ENCODE peak calls at places on chromosomes 4 and X, in nine cellular contexts. W is A673, F is left ventricle myocardium inferior, M is GM12878, J is stomach, S is fibroblast of lung, Y is kidney, P is bronchial epithelial cell, G is SK-N-SH. C is an unnamed sample. For H3K36me3, the result is how much of the 10 kb centered on the place peaks cover.

GRCh38 chrX:78555401-78555980 is 103.6 kb downstream of the RTL3 start:
- DNase-seq in G (no peak), M (no peak), F (no peak), S (no peak), Y (no peak), W (peak), P (no peak), J (no peak), C (peak)

GRCh38 chrX:154603438-154604430 is 15.3 kb downstream of the CTAG1B start:
- DNase-seq in G (no peak), F (no peak), W (peak), J (no peak), M (no peak), S (peak), P (peak), Y (no peak), C (no peak)

GRCh38 chr4:57355066-57355465 is 244.9 kb upstream of the IGFBP7 start:
- DNase-seq in Y (no peak), M (no peak), G (no peak), J (no peak), P (no peak), W (no peak), F (no peak), S (peak), C (no peak)

GRCh38 chr4:47531241-47531953 is 46.3 kb downstream of the ATP10D start:
- DNase-seq in M (peak), J (peak), G (no peak), F (no peak), S (peak), Y (no peak), W (no peak), P (peak), C (no peak)

GRCh38 chr4:140609548-140610425 is 41.0 kb upstream of the UCP1 start:
- DNase-seq in Y (no peak), M (peak), F (no peak), P (peak), W (peak), J (no peak), S (peak), G (peak), C (peak)

GRCh38 chr4:159268607-159269006 is 165.7 kb downstream of the RAPGEF2 start:
- DNase-seq in Y (no peak), G (no peak), P (no peak), W (no peak), F (no peak), J (no peak), S (peak), M (no peak), C (no peak)

GRCh38 chr4:149914521-149915115 is 99.0 kb upstream of the IQCM start:
- DNase-seq in M (no peak), J (no peak), G (peak), Y (no peak), P (peak), F (no peak), W (peak), S (peak), C (peak)

GRCh38 chrX:41381685-41382084 is 47.7 kb downstream of the DDX3X start:
- DNase-seq in F (peak), S (peak), G (no peak), W (no peak), P (peak), M (no peak), Y (peak), J (peak), C (no peak)

GRCh38 chr4:154329268-154329858 is 162.2 kb downstream of the DCHS2 start:
- DNase-seq in M (no peak), Y (no peak), F (no peak), P (peak), J (no peak), W (peak), G (no peak), S (peak), C (peak)

GRCh38 chr4:178306565-178306964 is 864.3 kb upstream of the AGA start:
- DNase-seq in W (peak), G (no peak), J (no peak), P (no peak), S (peak), M (no peak), Y (no peak), F (no peak), C (no peak)

GRCh38 chr4:162952232-162952631 is 214.5 kb downstream of the NAF1 start:
- DNase-seq in W (no peak), Y (no peak), G (no peak), P (peak), S (peak), F (no peak), J (no peak), M (no peak), C (no peak)

GRCh38 chr4:57044279-57044678 is 65.6 kb downstream of the POLR2B start:
- DNase-seq in M (no peak), P (no peak), F (no peak), G (no peak), Y (no peak), W (no peak), S (no peak), J (no peak), C (no peak)

GRCh38 chr4:158722917-158723793 is at the start of gene PPID:
- DNase-seq in S (peak), Y (peak), G (peak), W (peak), P (peak), M (peak), J (peak), F (peak), C (peak)

GRCh38 chr4:10163296-10163695 is 46.7 kb upstream of the WDR1 start:
- DNase-seq in W (no peak), P (no peak), J (no peak), F (peak), S (no peak), Y (no peak), M (no peak), G (no peak), C (no peak)

GRCh38 chrX:70476934-70477733 is 32.5 kb downstream of the DLG3 start:
- DNase-seq in Y (peak), M (no peak), F (no peak), S (peak), P (peak), G (no peak), W (peak), J (peak), C (no peak)

GRCh38 chr4:117466388-117466787 is 381.0 kb upstream of the TRAM1L1 start:
- DNase-seq in S (no peak), P (peak), Y (no peak), M (no peak), F (no peak), G (no peak), J (no peak), W (no peak), C (no peak)

GRCh38 chrX:13101439-13102139 is 57.2 kb upstream of the FAM9C start:
- DNase-seq in J (peak), S (peak), P (peak), Y (peak), F (peak), G (no peak), W (peak), M (no peak), C (no peak)

GRCh38 chr4:123104275-123104674 is 181.9 kb upstream of the NUDT6 start:
- DNase-seq in Y (no peak), M (no peak), P (no peak), G (no peak), S (peak), W (peak), F (no peak), J (no peak), C (no peak)

GRCh38 chrX:40171513-40172168 is 73.9 kb upstream of the BCOR start:
- DNase-seq in W (peak), M (no peak), Y (peak), G (no peak), P (no peak), S (peak), F (no peak), J (no peak), C (peak)

GRCh38 chr4:151099976-151100417 is 569 bp downstream of the RPS3A start:
- DNase-seq in P (peak), J (no peak), M (no peak), F (no peak), Y (no peak), G (peak), S (peak), W (no peak), C (no peak)

GRCh38 chrX:133305348-133305747 is 87.2 kb upstream of the TFDP3 start:
- DNase-seq in W (no peak), G (no peak), Y (no peak), F (no peak), S (no peak), M (no peak), J (no peak), P (no peak), C (no peak)

GRCh38 chrX:33273521-33273920 is 62.2 kb upstream of the DMD start:
- DNase-seq in F (no peak), G (no peak), P (peak), J (no peak), M (no peak), Y (no peak), W (no peak), S (no peak), C (no peak)

GRCh38 chr4:112847045-112847444 is 202.4 kb upstream of the ANK2 start:
- DNase-seq in F (no peak), P (no peak), Y (no peak), W (no peak), S (no peak), J (no peak), G (no peak), M (no peak), C (no peak)

GRCh38 chrX:8042304-8042703 is 115.1 kb upstream of the PNPLA4 start:
- DNase-seq in P (peak), G (peak), W (no peak), S (no peak), J (no peak), M (no peak), F (no peak), Y (no peak), C (no peak)
- TF ChIP-seq CTCF in P (peak), G (no peak), W (no peak), S (no peak), J (no peak), M (peak), F (no peak), Y (peak), C (peak)

DNA sequence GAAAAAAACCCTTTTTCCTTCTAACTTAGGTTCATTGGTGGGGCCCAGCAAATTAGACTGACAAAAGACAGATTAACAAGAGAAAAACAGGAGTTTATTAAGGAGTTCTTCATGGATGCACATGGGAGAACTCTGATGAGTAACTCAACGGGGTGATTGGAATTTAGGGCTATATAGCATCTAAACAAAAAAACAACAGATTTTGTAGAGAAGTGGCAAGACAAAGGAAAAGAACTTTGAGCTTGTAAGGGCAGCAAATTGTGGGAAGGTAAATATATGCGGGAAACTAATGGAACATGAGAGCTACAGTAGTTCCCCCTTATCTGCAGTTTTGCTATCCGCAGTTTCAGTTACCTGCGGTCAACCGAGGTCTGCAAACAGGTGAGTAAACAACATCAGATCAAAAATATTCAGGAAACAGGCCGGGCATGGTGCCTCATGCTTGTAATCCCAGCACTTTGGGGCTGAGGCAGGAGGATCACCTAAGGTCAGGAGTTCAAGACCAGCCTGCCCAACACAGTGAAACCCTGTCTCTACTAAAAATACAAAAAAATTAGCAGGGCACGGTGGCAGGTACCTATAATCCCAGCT is 573.6 kb downstream of the ADGRL3 start:
- DNase-seq in P (no peak), F (no peak), M (no peak), G (no peak), J (no peak), Y (no peak), S (no peak), W (no peak), C (no peak)
- H3K4me3 ChIP-seq in P (no peak), F (no peak), M (no peak), G (no peak), J (no peak), Y (no peak), S (no peak), W (no peak), C (no peak)

DNA sequence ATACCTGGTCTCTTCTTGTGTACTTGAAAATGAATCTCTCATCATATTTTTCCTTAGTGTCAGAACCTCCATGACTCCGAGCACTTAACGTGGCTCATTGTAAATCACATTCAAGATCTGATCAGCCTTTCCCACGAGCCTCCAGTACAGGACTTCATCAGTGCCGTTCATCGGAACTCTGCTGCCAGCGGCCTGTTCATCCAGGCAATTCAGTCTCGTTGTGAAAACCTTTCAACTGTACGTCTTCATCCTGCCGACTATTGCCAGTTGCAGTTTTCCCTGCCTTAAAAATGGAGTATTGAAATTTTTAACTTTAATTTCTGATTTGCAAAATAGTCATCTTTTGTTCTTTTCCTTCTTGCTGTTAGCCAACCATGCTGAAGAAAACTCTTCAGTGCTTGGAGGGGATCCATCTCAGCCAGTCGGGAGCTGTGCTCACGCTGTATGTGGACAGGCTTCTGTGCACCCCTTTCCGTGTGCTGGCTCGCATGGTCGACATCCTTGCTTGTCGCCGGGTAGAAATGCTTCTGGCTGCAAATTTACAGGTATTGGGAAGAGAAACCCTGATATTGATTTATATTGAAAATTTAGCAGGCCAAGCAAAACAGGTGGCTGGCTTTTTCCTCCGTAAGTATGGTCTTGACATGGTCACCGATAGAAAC is 42.4 kb upstream of the MSANTD1 start:
- DNase-seq in S (no peak), G (no peak), P (no peak), Y (no peak), J (no peak), M (no peak), F (no peak), W (no peak), C (no peak)
- H3K36me3 ChIP-seq in S (under half), G (under half), P (under half), Y (under half), J (half or more), M (under half), F (under half), W (under half), C (half or more)

DNA sequence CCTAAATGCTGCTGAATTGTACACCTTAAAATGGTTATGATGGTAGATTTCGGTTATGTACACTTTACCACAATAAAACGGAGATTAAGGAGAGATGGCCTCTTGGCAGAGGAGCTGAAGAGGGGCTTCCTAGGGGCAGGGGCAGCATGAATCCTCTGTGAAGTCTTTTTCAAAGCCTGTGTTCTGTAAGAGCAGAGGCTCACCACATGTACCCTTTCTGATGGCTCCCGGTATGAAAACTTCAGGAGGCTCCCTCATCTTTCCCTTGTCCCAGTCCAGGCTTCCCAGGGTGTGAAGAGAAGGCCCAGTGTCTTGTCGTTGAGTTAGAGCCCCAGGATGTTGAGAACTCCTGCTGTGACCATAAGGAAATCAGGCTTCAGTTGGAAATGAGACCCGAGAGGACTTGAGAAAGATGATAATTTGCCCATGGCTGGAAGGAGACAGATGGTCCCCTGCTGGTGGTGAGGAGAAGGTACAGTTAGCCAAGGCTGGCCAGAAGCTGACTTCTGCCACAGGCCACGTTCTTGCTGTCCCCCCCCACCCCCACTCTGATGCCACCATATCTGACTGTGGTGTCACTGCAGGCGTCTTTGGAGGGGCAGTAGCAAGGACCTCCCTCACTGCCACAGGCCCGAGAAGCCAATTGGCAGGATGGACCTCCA is 31.8 kb upstream of the MTM1 start:
- DNase-seq in S (no peak), F (no peak), W (peak), M (no peak), G (no peak), Y (no peak), P (no peak), J (no peak), C (no peak)
- TF ChIP-seq CTCF in S (no peak), F (no peak), W (peak), M (no peak), G (peak), Y (no peak), P (no peak), J (peak), C (no peak)

GRCh38 chr4:1572964-1573720 is 111.0 kb downstream of the FAM53A start:
- DNase-seq in P (no peak), Y (no peak), S (no peak), J (no peak), W (no peak), F (no peak), M (no peak), G (no peak), C (no peak)

GRCh38 chr4:1570291-1571164 is 113.6 kb downstream of the FAM53A start:
- DNase-seq in M (no peak), W (no peak), F (no peak), J (no peak), Y (peak), S (no peak), P (no peak), G (no peak), C (no peak)

GRCh38 chr4:1571165-1571908 is 112.8 kb downstream of the FAM53A start:
- DNase-seq in G (no peak), P (no peak), J (no peak), S (no peak), F (no peak), W (no peak), Y (peak), M (no peak), C (no peak)

GRCh38 chr4:1572521-1572920 is 111.6 kb downstream of the FAM53A start:
- DNase-seq in W (no peak), J (no peak), M (no peak), F (no peak), S (no peak), P (no peak), G (no peak), Y (peak), C (no peak)

GRCh38 chr4:1571986-1572385 is 112.1 kb downstream of the FAM53A start:
- DNase-seq in W (no peak), G (no peak), Y (peak), F (no peak), J (no peak), S (no peak), P (no peak), M (no peak), C (no peak)
- H3K4me3 ChIP-seq in W (no peak), G (no peak), Y (no peak), F (no peak), J (no peak), S (no peak), P (no peak), M (no peak), C (no peak)

GRCh38 chr4:39365931-39366771 is at the start of gene RFC1:
- DNase-seq in S (peak), J (peak), G (peak), P (peak), F (peak), M (peak), Y (peak), W (peak), C (peak)
- H3K36me3 ChIP-seq in S (under half), J (under half), G (under half), P (under half), F (under half), M (under half), Y (under half), W (under half), C (under half)

GRCh38 chrX:30343206-30343605 is 34.0 kb upstream of the NR0B1 start:
- DNase-seq in S (no peak), W (no peak), P (no peak), M (no peak), J (no peak), G (no peak), F (no peak), Y (no peak), C (no peak)
- TF ChIP-seq CTCF in S (no peak), W (no peak), P (no peak), M (no peak), J (no peak), G (no peak), F (no peak), Y (no peak), C (peak)

GRCh38 chr4:73836373-73837269 is at the start of gene CXCL6:
- DNase-seq in Y (peak), G (no peak), P (no peak), J (peak), S (peak), F (peak), W (no peak), M (no peak), C (no peak)
- H3K4me3 ChIP-seq in Y (peak), G (no peak), P (peak), J (peak), S (peak), F (peak), W (peak), M (no peak), C (no peak)

GRCh38 chr4:5755679-5756078 is 44.7 kb downstream of the EVC start:
- DNase-seq in W (no peak), S (no peak), P (no peak), M (no peak), F (no peak), J (no peak), G (no peak), Y (no peak), C (no peak)
- H3K36me3 ChIP-seq in W (under half), S (under half), P (under half), M (under half), F (half or more), J (half or more), G (under half), Y (under half), C (under half)

C was measured in OCI-LY7.